ENCODE peak calls at places on chromosomes 3 and 15, in ten cellular contexts. Y is lower leg skin; H is A172; P is NCI-H226; Z is NB4; B is stimulated activated CD8-positive, alpha-beta memory T cell treated with anti-CD3 and anti-CD28 coated beads, Interleukin-15, amount 100 ng/mL, for 4 hours; R is stimulated activated CD4-positive, alpha-beta T cell treated with anti-CD3 and anti-CD28 coated beads, Interleukin-12 subunit alpha, Interleukin-12 subunit beta, amount 100 ng/mL, for 24 hours; C is neural progenitor cell; G is tibial artery; D is cerebellum. X is an unnamed sample.
A peak's percentile ranks its signal among the peaks of the same experiment; 100 is the strongest.

GRCh38 chr15:71096676-71097075 is 18.6 kb upstream of the THSD4 start:
- DNase-seq in Y (no peak), P (no peak), H (peak; percentile 34), G (no peak), R (no peak), Z (no peak), C (no peak), D (no peak), B (no peak), X (no peak)

GRCh38 chr3:189563841-189564563 is 67.2 kb upstream of the TP63 start:
- DNase-seq in Y (no peak), D (no peak), R (peak; percentile 23), B (no peak), C (no peak), P (peak; percentile 93), G (no peak), H (peak; percentile 93), Z (peak; percentile 11), X (no peak)

GRCh38 chr15:67758610-67759300 is 66.6 kb upstream of the SKOR1 start:
- DNase-seq in H (no peak), P (no peak), R (no peak), G (no peak), Y (no peak), B (no peak), C (no peak), Z (no peak), D (no peak), X (no peak)

GRCh38 chr3:31096661-31097060 is 202.2 kb upstream of the GADL1 start:
- DNase-seq in G (no peak), P (no peak), C (no peak), B (no peak), R (no peak), Y (no peak), Z (no peak), H (no peak), D (no peak), X (no peak)

GRCh38 chr3:54967586-54968244 is 39.9 kb upstream of the LRTM1 start:
- DNase-seq in B (no peak), C (no peak), Y (no peak), P (peak; percentile 21), H (peak; percentile 11), G (no peak), Z (peak; percentile 11), R (no peak), D (no peak), X (no peak)

GRCh38 chr15:52019394-52020252 is 604 bp downstream of the MAPK6 start:
- DNase-seq in D (peak; percentile 68), B (peak; percentile 44), R (peak; percentile 52), Y (peak; percentile 97), C (peak; percentile 93), Z (peak; percentile 80), G (peak; percentile 87), P (peak; percentile 87), H (peak; percentile 74), X (peak; percentile 16)

GRCh38 chr3:71533588-71533987 is 49.9 kb downstream of the FOXP1 start:
- DNase-seq in C (no peak), P (no peak), H (no peak), B (no peak), Z (no peak), G (no peak), R (no peak), D (no peak), Y (no peak), X (no peak)

GRCh38 chr15:74958320-74958907 is 1.8 kb upstream of the RPP25 start:
- DNase-seq in B (no peak), G (peak; percentile 75), R (no peak), C (peak; percentile 68), H (no peak), Z (no peak), D (no peak), Y (peak; percentile 95), P (no peak), X (no peak)

X was measured in activated naive CD8-positive, alpha-beta T cell treated with anti-CD3 and anti-CD28 coated beads, Interleukin-2, amount 50 U/mL, for 16 hours.